ENCODE peak calls at places on chromosomes 2 and 18, in eight cellular contexts. G, H, I, V, D, N, F and K are unnamed samples.

GRCh38 chr18:55318864-55319516 is 269.0 kb downstream of the TCF4 start:
- DNase-seq in G (no peak), H (peak), I (no peak), V (no peak), D (no peak), N (no peak), F (peak), K (no peak)

GRCh38 chr2:134657650-134658250 is 61.0 kb downstream of the TMEM163 start:
- DNase-seq in G (no peak), H (peak), I (no peak), V (no peak), D (no peak), N (peak), F (no peak), K (no peak)

GRCh38 chr2:56295666-56296065 is 111.9 kb downstream of the CCDC85A start:
- DNase-seq in G (no peak), H (no peak), I (no peak), V (no peak), D (no peak), N (no peak), F (no peak), K (no peak)

GRCh38 chr2:168114619-168115018 is 132.8 kb downstream of the STK39 start:
- DNase-seq in G (no peak), H (no peak), I (no peak), V (peak), D (no peak), N (no peak), F (no peak), K (no peak)

GRCh38 chr2:174764281-174765063 is at the start of gene CHRNA1:
- DNase-seq in G (no peak), H (peak), I (no peak), V (peak), D (no peak), N (no peak), F (peak), K (no peak)

GRCh38 chr18:79814373-79814772 is 16.6 kb downstream of the KCNG2 start:
- DNase-seq in G (no peak), H (no peak), I (no peak), V (no peak), D (no peak), N (no peak), F (no peak), K (no peak)

GRCh38 chr2:231715988-231716616 is 7.8 kb downstream of the PTMA start:
- DNase-seq in G (no peak), H (peak), I (no peak), V (no peak), D (no peak), N (no peak), F (peak), K (no peak)

GRCh38 chr2:95072424-95072823 is 46.9 kb downstream of the MAL start:
- DNase-seq in G (no peak), H (no peak), I (no peak), V (no peak), D (no peak), N (no peak), F (no peak), K (no peak)

GRCh38 chr2:195535911-195536522 is 121.0 kb upstream of the SLC39A10 start:
- DNase-seq in G (no peak), H (no peak), I (peak), V (peak), D (no peak), N (no peak), F (no peak), K (no peak)

GRCh38 chr18:63189817-63190216 is 129.8 kb downstream of the BCL2 start:
- DNase-seq in G (no peak), H (no peak), I (no peak), V (no peak), D (no peak), N (no peak), F (no peak), K (no peak)

GRCh38 chr2:228039752-228040534 is 141.5 kb downstream of the SPHKAP start:
- DNase-seq in G (no peak), H (no peak), I (no peak), V (no peak), D (peak), N (peak), F (peak), K (peak)

GRCh38 chr2:113848758-113849460 is 41.0 kb upstream of the ACTR3 start:
- DNase-seq in G (no peak), H (no peak), I (no peak), V (no peak), D (no peak), N (peak), F (peak), K (no peak)

GRCh38 chr2:11104794-11105660 is 50.2 kb upstream of the SLC66A3 start:
- DNase-seq in G (no peak), H (no peak), I (no peak), V (no peak), D (no peak), N (no peak), F (no peak), K (no peak)

GRCh38 chr2:42098571-42099430 is 51.0 kb downstream of the PKDCC start:
- DNase-seq in G (no peak), H (no peak), I (no peak), V (no peak), D (no peak), N (no peak), F (peak), K (no peak)

GRCh38 chr2:35548171-35548570 is 807.4 kb upstream of the CRIM1 start:
- DNase-seq in G (no peak), H (no peak), I (no peak), V (no peak), D (no peak), N (no peak), F (peak), K (no peak)

GRCh38 chr2:203705184-203705583 is 1.3 kb upstream of the CD28 start:
- DNase-seq in G (no peak), H (no peak), I (no peak), V (no peak), D (no peak), N (no peak), F (no peak), K (no peak)

GRCh38 chr2:221562226-221562625 is 9.9 kb downstream of the EPHA4 start:
- DNase-seq in G (no peak), H (no peak), I (no peak), V (no peak), D (no peak), N (no peak), F (peak), K (no peak)

GRCh38 chr2:219728993-219729487 is 101.6 kb downstream of the SLC4A3 start:
- DNase-seq in G (no peak), H (no peak), I (no peak), V (no peak), D (no peak), N (no peak), F (no peak), K (no peak)

GRCh38 chr18:49752095-49752457 is 61.3 kb downstream of the ACAA2 start:
- DNase-seq in G (peak), H (no peak), I (no peak), V (no peak), D (no peak), N (no peak), F (no peak), K (no peak)

GRCh38 chr2:156340818-156341481 is 8.4 kb upstream of the NR4A2 start:
- DNase-seq in G (no peak), H (no peak), I (no peak), V (no peak), D (no peak), N (no peak), F (peak), K (no peak)

GRCh38 chr18:76490701-76491171 is 4.3 kb downstream of the ZNF516 start:
- DNase-seq in G (no peak), H (peak), I (peak), V (peak), D (peak), N (no peak), F (no peak), K (no peak)

GRCh38 chr18:37566479-37567060 is 972 bp upstream of the CELF4 start:
- DNase-seq in G (no peak), H (no peak), I (no peak), V (no peak), D (peak), N (no peak), F (no peak), K (no peak)

GRCh38 chr2:106147665-106148064 is 46.4 kb downstream of the UXS1 start:
- DNase-seq in G (no peak), H (no peak), I (no peak), V (no peak), D (no peak), N (no peak), F (no peak), K (no peak)

GRCh38 chr2:90077948-90078347 is 1386.5 kb downstream of the RPIA start:
- DNase-seq in G (no peak), H (no peak), I (no peak), V (no peak), D (no peak), N (no peak), F (no peak), K (no peak)

GRCh38 chr18:74342416-74343043 is 26.9 kb downstream of the C18orf63 start:
- DNase-seq in G (no peak), H (peak), I (no peak), V (no peak), D (peak), N (peak), F (peak), K (peak)

GRCh38 chr2:212711851-212712250 is 173.2 kb upstream of the ERBB4 start:
- DNase-seq in G (no peak), H (no peak), I (no peak), V (no peak), D (no peak), N (no peak), F (peak), K (no peak)

GRCh38 chr2:164430166-164430783 is 191.0 kb downstream of the GRB14 start:
- DNase-seq in G (no peak), H (peak), I (no peak), V (no peak), D (peak), N (peak), F (peak), K (peak)

GRCh38 chr2:37192551-37192950 is 3.7 kb upstream of the CEBPZOS start:
- DNase-seq in G (no peak), H (no peak), I (no peak), V (no peak), D (no peak), N (no peak), F (no peak), K (no peak)

GRCh38 chr2:232415736-232416520 is 9.3 kb downstream of the ALPG start:
- DNase-seq in G (peak), H (no peak), I (no peak), V (no peak), D (peak), N (no peak), F (no peak), K (no peak)

GRCh38 chr2:26422947-26423629 is 21.4 kb downstream of the DRC1 start:
- DNase-seq in G (no peak), H (no peak), I (no peak), V (no peak), D (no peak), N (no peak), F (no peak), K (no peak)

DNA sequence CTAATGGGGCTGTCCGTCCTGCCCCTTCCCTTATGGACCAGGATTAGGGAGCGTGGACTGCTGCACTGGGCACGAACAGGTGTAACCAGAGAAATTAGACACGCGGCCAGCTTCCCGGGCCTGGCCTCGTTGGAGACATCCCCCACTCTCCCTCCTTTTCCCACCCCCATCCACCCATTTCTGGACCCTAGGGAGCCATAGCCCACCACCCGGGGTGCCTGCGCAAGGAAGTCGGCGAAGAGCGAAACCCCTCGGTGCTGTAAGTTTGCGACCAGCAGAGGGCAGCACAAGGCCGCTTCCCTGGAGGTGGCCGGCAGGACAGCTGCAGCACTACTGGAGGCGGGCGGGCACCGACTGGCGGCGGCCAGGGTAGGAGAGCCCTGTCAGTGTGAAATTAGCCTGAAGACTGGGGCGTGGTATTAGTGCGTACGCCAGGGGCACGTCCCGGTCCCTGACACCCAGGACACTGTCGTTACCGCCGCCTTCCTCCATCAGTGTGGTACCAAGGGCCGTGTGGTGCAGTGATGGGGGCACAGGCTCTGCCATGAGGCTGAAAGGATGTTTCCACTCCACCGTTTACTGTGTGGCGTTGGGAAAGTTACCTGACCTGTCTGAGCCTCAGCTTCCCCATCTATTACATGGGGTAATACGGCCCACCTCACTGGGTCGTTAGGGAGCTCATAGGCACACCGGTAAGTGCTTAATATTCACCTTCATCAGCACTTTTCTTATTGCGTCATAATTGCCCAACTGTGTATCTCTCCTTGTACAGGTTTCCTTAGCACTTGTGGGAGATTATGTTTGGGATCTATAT is 36.0 kb upstream of the CD207 start:
- DNase-seq in G (peak), H (peak), I (peak), V (peak), D (peak), N (peak), F (peak), K (peak)
- H3K4me3 ChIP-seq in G (no peak), H (no peak), I (no peak), V (peak), D (peak), N (peak), F (no peak), K (no peak)

GRCh38 chr2:68900496-68901198 is 29.4 kb upstream of the BMP10 start:
- DNase-seq in G (no peak), H (no peak), I (no peak), V (no peak), D (no peak), N (no peak), F (no peak), K (no peak)
- TF ChIP-seq CTCF in G (no peak), H (no peak), I (no peak), V (no peak), D (no peak), N (no peak), F (peak), K (no peak)

GRCh38 chr2:201072201-201072530 is 365 bp downstream of the NDUFB3 start:
- DNase-seq in G (no peak), H (no peak), I (no peak), V (no peak), D (no peak), N (no peak), F (no peak), K (no peak)

GRCh38 chr2:201071305-201072200 is at the start of the genes HYCC2 and NDUFB3:
- DNase-seq in G (peak), H (peak), I (peak), V (peak), D (peak), N (peak), F (peak), K (peak)

GRCh38 chr2:201074996-201075395 is 3.2 kb downstream of the NDUFB3 start:
- DNase-seq in G (no peak), H (no peak), I (no peak), V (no peak), D (no peak), N (no peak), F (no peak), K (no peak)

GRCh38 chr2:201070966-201071304 is 536 bp downstream of the HYCC2 start:
- DNase-seq in G (no peak), H (no peak), I (no peak), V (no peak), D (no peak), N (no peak), F (peak), K (no peak)

DNA sequence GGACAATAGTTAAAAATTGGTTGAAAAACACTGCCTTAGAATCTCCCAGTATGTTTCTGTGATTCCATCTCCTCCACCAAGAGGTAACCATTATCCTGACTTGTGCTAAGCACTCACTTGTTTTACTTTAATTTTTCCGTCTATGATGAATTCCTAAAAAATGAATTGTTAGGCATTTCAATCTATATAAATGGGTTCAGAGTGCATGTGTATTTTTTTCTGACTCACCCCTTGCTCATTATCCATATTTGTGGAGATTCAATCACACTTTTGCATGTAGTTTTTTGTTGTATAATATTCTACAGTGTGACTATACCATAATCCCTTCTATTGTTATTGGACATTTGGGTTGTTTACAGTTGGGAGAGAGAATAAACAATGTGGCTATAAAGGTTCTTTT is 1.3 kb downstream of the NDUFB3 start:
- DNase-seq in G (no peak), H (no peak), I (no peak), V (no peak), D (no peak), N (no peak), F (no peak), K (no peak)
- H3K4me3 ChIP-seq in G (no peak), H (no peak), I (no peak), V (no peak), D (peak), N (peak), F (no peak), K (peak)

GRCh38 chr18:40293311-40293710 is 1661.7 kb upstream of the PIK3C3 start:
- DNase-seq in G (no peak), H (no peak), I (no peak), V (no peak), D (no peak), N (no peak), F (no peak), K (no peak)
- TF ChIP-seq CTCF in G (no peak), H (peak), I (no peak), V (no peak), D (peak), N (no peak), F (no peak), K (no peak)

GRCh38 chr2:128469875-128470274 is 151.2 kb upstream of the HS6ST1 start:
- DNase-seq in G (no peak), H (no peak), I (no peak), V (no peak), D (no peak), N (no peak), F (no peak), K (no peak)
- H3K4me3 ChIP-seq in G (no peak), H (no peak), I (no peak), V (no peak), D (no peak), N (no peak), F (no peak), K (no peak)

GRCh38 chr2:64143154-64144056 is 815 bp downstream of the PELI1 start:
- DNase-seq in G (no peak), H (peak), I (no peak), V (peak), D (peak), N (no peak), F (peak), K (no peak)

GRCh38 chr2:64142817-64143153 is 1.4 kb downstream of the PELI1 start:
- DNase-seq in G (no peak), H (no peak), I (no peak), V (no peak), D (no peak), N (no peak), F (no peak), K (no peak)

GRCh38 chr2:64145119-64145518 is 899 bp upstream of the PELI1 start:
- DNase-seq in G (no peak), H (no peak), I (no peak), V (no peak), D (no peak), N (no peak), F (no peak), K (no peak)

GRCh38 chr2:64145760-64146159 is 1.5 kb upstream of the PELI1 start:
- DNase-seq in G (no peak), H (no peak), I (no peak), V (no peak), D (no peak), N (no peak), F (no peak), K (no peak)

DNA sequence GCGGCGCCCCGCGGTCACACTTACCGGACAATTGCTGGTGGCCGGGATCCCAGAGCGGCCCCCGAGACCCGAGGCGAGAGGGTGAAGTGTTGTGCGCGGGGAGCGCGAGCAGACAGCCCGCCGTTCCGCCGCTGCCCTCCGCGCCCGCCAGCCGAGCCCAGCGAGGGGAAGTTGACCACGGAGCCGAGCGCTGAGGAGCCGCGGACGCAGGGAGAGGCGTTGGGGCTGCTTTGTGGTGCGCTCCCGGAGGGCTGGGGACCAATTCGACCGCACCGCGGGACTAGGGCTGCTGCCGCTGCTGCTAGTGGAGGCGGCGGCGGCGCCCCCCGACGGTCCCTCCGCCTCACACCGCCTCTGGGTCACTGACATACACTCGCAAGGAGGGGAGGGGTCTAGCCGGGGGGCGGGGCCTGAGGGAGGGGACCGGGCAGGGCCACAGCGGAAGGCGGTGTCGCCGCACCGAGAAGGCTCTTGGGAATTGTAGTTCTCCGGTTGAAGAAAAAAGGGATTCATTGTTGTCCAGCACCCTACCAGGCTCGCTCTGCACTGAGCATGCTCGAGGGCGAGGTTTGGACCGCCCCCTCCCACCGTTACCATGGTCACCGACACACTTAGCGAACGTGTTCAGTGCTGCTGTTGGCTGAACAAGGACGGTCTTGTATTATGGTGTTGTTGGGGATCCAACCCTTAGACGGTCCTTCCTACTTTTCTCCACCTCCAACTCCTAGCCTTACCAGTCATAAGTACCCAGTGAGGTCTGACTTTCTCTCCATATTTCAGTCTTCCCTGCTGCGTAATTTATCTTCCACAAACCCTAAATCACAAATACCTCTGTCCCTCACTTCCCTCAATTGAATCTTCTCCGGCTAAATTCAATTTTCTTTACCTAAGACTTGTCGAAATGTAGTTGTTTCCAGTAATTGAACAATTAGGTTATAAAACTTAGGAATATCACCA is at the start of gene PELI1:
- DNase-seq in G (peak), H (peak), I (peak), V (peak), D (peak), N (peak), F (peak), K (peak)
- TF ChIP-seq CTCF in G (peak), H (peak), I (no peak), V (no peak), D (peak), N (no peak), F (peak), K (no peak)